ENCODE peak calls at places on chromosomes 12 and 14, in four cellular contexts. L is kidney, F is transverse colon, H is GM06990. R is an unnamed sample.

GRCh38 chr14:100402631-100403030 is 79.5 kb downstream of the SLC25A47 start:
- DNase-seq in H (no peak), L (no peak), F (no peak), R (no peak)

GRCh38 chr12:31603546-31604009 is 12.6 kb upstream of the DENND5B start:
- DNase-seq in H (peak), F (peak), L (no peak), R (no peak)

GRCh38 chr12:130664772-130665171 is 51.3 kb downstream of the RIMBP2 start:
- DNase-seq in L (peak), H (no peak), F (no peak), R (no peak)

GRCh38 chr14:92471919-92472318 is 41.7 kb upstream of the RIN3 start:
- DNase-seq in F (peak), L (no peak), H (no peak), R (peak)

GRCh38 chr14:33564774-33565630 is 385.9 kb downstream of the EGLN3 start:
- DNase-seq in L (no peak), F (no peak), H (no peak), R (no peak)

GRCh38 chr14:101603096-101603495 is 41.8 kb downstream of the DIO3 start:
- DNase-seq in H (no peak), L (peak), F (peak), R (no peak)

GRCh38 chr14:68236525-68236924 is 416.9 kb downstream of the RAD51B start:
- DNase-seq in L (no peak), H (no peak), F (no peak), R (no peak)

GRCh38 chr12:64299628-64300027 is 77.5 kb upstream of the KICS2 start:
- DNase-seq in H (no peak), F (no peak), L (no peak), R (no peak)

GRCh38 chr12:18158774-18159557 is 69.0 kb upstream of the RERGL start:
- DNase-seq in F (no peak), H (no peak), L (no peak), R (peak)

GRCh38 chr14:89202413-89202812 is 214.6 kb downstream of the FOXN3 start:
- DNase-seq in F (no peak), H (no peak), L (no peak), R (peak)

GRCh38 chr12:466762-467161 is 7.0 kb downstream of the B4GALNT3 start:
- DNase-seq in H (no peak), L (no peak), F (no peak), R (no peak)

GRCh38 chr12:88723219-88723618 is 142.9 kb upstream of the KITLG start:
- DNase-seq in F (no peak), L (no peak), H (no peak), R (no peak)

GRCh38 chr14:100108042-100108825 is 43.0 kb downstream of the EVL start:
- DNase-seq in F (peak), H (peak), L (peak), R (peak)

GRCh38 chr14:98889107-98889835 is 382.7 kb downstream of the BCL11B start:
- DNase-seq in L (no peak), H (no peak), F (no peak), R (no peak)

GRCh38 chr12:3470296-3470695 is 20.7 kb upstream of the PRMT8 start:
- DNase-seq in H (no peak), F (no peak), L (no peak), R (no peak)

GRCh38 chr12:76277480-76277879 is 70.7 kb downstream of the BBS10 start:
- DNase-seq in L (no peak), F (no peak), H (no peak), R (no peak)

GRCh38 chr12:107318804-107319535 is 225.6 kb upstream of the CRY1 start:
- DNase-seq in H (peak), F (peak), L (no peak), R (no peak)

GRCh38 chr12:11727133-11727664 is 77.7 kb downstream of the ETV6 start:
- DNase-seq in F (no peak), H (peak), L (no peak), R (no peak)

GRCh38 chr14:70713096-70713875 is 71.6 kb downstream of the TTC9 start:
- DNase-seq in H (no peak), F (no peak), L (no peak), R (no peak)

GRCh38 chr14:101947577-101947903 is 16.8 kb upstream of the DYNC1H1 start:
- DNase-seq in H (no peak), F (no peak), L (no peak), R (no peak)

GRCh38 chr14:69335421-69335820 is 62.7 kb downstream of the ERH start:
- DNase-seq in H (no peak), L (no peak), F (no peak), R (no peak)

GRCh38 chr12:12685305-12685704 is 10.7 kb downstream of the GPR19 start:
- DNase-seq in F (no peak), H (no peak), L (no peak), R (no peak)

GRCh38 chr12:48972213-48973021 is 882 bp upstream of the WNT10B start:
- DNase-seq in F (no peak), H (no peak), L (no peak), R (no peak)

GRCh38 chr12:109594566-109595317 is 21.1 kb downstream of the MVK start:
- DNase-seq in H (no peak), L (no peak), F (no peak), R (no peak)

GRCh38 chr12:103645202-103645601 is 58.1 kb downstream of the STAB2 start:
- DNase-seq in F (no peak), H (no peak), L (no peak), R (no peak)

GRCh38 chr14:54712371-54712998 is 145.6 kb downstream of the SAMD4A start:
- DNase-seq in L (no peak), F (no peak), H (no peak), R (no peak)

GRCh38 chr12:118124333-118124874 is 11.5 kb upstream of the PEBP1 start:
- DNase-seq in H (no peak), F (no peak), L (peak), R (no peak)

GRCh38 chr12:112182499-112182898 is 57.1 kb downstream of the TRAFD1 start:
- DNase-seq in L (peak), F (no peak), H (no peak), R (no peak)

GRCh38 chr12:39464976-39465375 is 22.1 kb upstream of the KIF21A start:
- DNase-seq in F (no peak), H (no peak), L (no peak), R (no peak)

GRCh38 chr14:38107216-38107631 is 100.5 kb upstream of the SSTR1 start:
- DNase-seq in L (no peak), F (no peak), H (no peak), R (no peak)

GRCh38 chr12:65953621-65954020 is 129.3 kb downstream of the HMGA2 start:
- DNase-seq in H (no peak), L (no peak), F (no peak), R (no peak)

GRCh38 chr12:116370004-116370404 is 92.5 kb upstream of the MED13L start:
- DNase-seq in L (no peak), H (no peak), F (no peak), R (no peak)

GRCh38 chr12:108459106-108459505 is 56.0 kb upstream of the FICD start:
- DNase-seq in H (no peak), F (no peak), L (no peak), R (no peak)

DNA sequence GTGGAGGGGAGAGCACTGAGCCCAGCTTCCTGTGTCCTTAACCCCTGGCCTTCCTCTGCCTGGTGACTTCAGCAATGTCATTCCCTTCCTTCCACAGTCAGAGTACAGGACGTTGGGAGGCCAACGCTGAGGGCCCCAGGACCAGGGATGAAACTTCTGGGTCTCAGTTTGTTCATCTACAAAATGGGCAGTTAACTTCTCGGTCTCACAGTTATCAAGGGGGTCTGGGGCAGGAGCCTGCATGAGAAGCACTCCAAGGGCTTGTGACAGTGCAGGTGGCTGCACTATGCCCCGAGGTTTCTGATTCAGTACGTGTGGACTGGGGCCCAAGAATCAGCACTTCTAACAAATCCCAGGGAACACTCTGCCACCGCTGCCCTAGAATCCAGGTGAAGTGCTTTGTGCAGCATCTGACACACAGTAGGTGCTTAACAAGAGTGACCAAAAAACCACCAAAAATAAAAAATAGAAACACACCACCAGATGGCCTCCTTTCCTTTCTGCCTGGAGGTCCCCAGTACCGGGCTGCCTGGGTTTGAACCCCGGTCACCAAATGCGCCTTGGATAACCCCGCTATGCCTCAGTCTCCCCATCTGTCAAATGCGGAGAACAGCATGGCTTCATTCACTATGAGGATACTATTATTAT is 80.4 kb downstream of the RFLNA start:
- DNase-seq in L (no peak), H (no peak), F (no peak), R (no peak)
- TF ChIP-seq CTCF in L (no peak), H (no peak), F (no peak), R (no peak)

GRCh38 chr12:122117979-122118378 is 39.4 kb downstream of the MLXIP start:
- DNase-seq in F (no peak), L (no peak), H (no peak), R (no peak)

GRCh38 chr12:122121341-122122192 is 43.0 kb downstream of the MLXIP start:
- DNase-seq in F (no peak), H (no peak), L (peak), R (no peak)

GRCh38 chr12:122111070-122111750 is 32.7 kb downstream of the MLXIP start:
- DNase-seq in L (no peak), F (peak), H (no peak), R (no peak)

GRCh38 chr12:122116707-122117535 is 38.4 kb downstream of the MLXIP start:
- DNase-seq in F (peak), H (no peak), L (peak), R (no peak)
- TF ChIP-seq CTCF in F (no peak), H (no peak), L (no peak), R (no peak)

GRCh38 chr12:52362118-52362726 is 5.1 kb downstream of the KRT85 start:
- DNase-seq in L (no peak), F (no peak), H (no peak), R (no peak)
- TF ChIP-seq CTCF in L (no peak), F (peak), H (peak), R (no peak)

DNA sequence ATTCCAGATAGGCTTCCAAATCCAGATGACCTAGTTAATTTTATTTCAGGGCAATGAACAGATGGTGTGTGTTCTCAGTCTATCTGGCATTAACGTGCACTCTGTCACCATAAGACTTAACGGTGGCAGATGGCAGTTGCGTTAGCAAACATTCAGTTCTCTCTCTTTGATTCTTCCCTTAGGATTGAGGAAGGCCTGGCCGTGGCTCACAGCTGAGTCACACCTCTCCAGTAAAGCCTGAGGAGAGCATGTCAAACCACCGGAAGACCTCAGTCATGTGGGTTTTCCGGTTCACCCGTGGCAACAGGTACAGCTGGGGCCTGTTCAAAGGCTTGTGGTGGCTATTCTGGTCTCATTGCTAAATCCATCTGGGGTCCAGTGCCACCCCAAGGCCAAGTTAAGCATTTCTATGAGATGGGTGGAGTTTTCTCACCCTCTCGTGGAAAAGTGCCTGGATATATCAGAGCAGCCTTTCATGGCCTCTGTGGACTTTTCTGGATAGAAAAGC is 545.1 kb upstream of the ATP2B1 start:
- DNase-seq in F (peak), L (peak), H (peak), R (peak)
- TF ChIP-seq CTCF in F (no peak), L (no peak), H (peak), R (no peak)

GRCh38 chr12:121823101-121823726 is 19.4 kb downstream of the SETD1B start:
- DNase-seq in L (peak), H (no peak), F (no peak), R (no peak)
- TF ChIP-seq CTCF in L (no peak), H (no peak), F (no peak), R (no peak)

GRCh38 chr12:92928962-92929915 is at the start of gene EEA1:
- DNase-seq in L (peak), F (peak), H (peak), R (peak)
- TF ChIP-seq CTCF in L (no peak), F (no peak), H (no peak), R (peak)

DNA sequence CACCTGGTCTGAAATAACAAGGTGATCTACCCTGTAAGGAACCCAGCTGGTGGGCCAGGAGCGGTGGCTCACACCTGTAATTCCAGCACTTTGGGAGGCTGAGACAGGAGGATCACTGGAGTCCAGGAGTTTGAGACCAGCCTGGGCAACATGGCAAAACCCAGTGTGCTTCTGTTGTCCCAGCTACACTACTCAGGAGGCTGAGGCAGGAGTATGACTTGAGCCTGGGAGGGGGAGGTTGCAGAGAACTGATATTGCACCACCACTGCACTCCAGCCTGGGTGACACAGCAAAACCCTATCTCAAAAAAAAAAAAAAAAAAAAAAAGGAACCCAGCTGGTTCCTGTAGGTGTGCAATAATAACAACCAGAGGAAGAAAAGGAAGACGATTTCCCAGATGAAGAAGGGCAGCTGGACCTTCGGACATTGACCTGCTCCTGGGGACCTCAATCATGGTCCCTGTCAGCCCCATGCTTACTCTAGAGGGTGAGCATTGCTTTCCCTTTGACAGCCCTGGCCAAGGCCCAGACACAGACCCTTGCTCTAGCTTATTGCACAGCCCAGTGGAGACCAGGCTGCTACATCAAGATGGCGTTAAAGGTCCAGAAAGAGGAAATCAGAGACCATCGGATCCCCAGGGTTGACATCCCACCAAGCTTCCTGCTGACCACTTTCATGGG is 5.4 kb downstream of the FOS start:
- DNase-seq in F (peak), H (no peak), L (no peak), R (peak)
- TF ChIP-seq CTCF in F (no peak), H (no peak), L (no peak), R (no peak)

GRCh38 chr14:56487090-56487667 is 92.4 kb upstream of the TMEM260 start:
- DNase-seq in F (no peak), L (no peak), H (no peak), R (no peak)
- TF ChIP-seq CTCF in F (peak), L (peak), H (peak), R (peak)

R was measured in adrenal gland.